ENCODE peak calls at places on chromosomes 6 and 20, in four cellular contexts. L, F, Y and O are unnamed samples.

GRCh38 chr6:143912671-143913070 is 48.4 kb downstream of the ZC2HC1B start:
- ATAC-seq in F (no peak), L (no peak), Y (no peak), O (no peak)

GRCh38 chr20:5650191-5650691 is 100.0 kb upstream of the SHLD1 start:
- ATAC-seq in L (no peak), Y (no peak), F (no peak), O (peak; percentile 82)

GRCh38 chr20:10710995-10711775 is 37.4 kb upstream of the JAG1 start:
- ATAC-seq in Y (peak; percentile 89), L (no peak), F (no peak), O (no peak)

GRCh38 chr6:98844244-98845161 is 10.1 kb downstream of the POU3F2 start:
- ATAC-seq in Y (peak; percentile 25), F (no peak), L (no peak), O (no peak)

GRCh38 chr20:63682384-63683139 is 13.9 kb upstream of the TNFRSF6B start:
- ATAC-seq in Y (peak; percentile 40), F (no peak), L (peak; percentile 69), O (no peak)

GRCh38 chr20:43691928-43692524 is 25.1 kb downstream of the MYBL2 start:
- ATAC-seq in L (no peak), Y (peak; percentile 75), F (no peak), O (peak; percentile 75)

GRCh38 chr6:145525038-145525437 is 210.3 kb downstream of the EPM2A start:
- ATAC-seq in L (no peak), F (no peak), Y (no peak), O (no peak)

GRCh38 chr6:57257911-57258541 is 35.9 kb upstream of the RAB23 start:
- ATAC-seq in Y (peak; percentile 11), L (no peak), F (no peak), O (no peak)